ENCODE peak calls at places on chromosomes 4 and X, in eight cellular contexts. C is mesendoderm; X is HCT116; N is coronary artery; G is thyroid gland; B is CD8-positive, alpha-beta T cell; T is skeletal muscle cell; I is AG09309. R is an unnamed sample.

GRCh38 chrX:154398668-154399526 is 720 bp downstream of the RPL10 start:
- DNase-seq in T (no peak), C (peak), N (peak), X (no peak), B (peak), I (peak), G (peak), R (peak)

GRCh38 chrX:68917799-68918198 is 89.0 kb downstream of the EFNB1 start:
- DNase-seq in N (no peak), T (no peak), I (no peak), X (no peak), G (no peak), B (no peak), C (peak), R (no peak)

GRCh38 chrX:105894721-105895120 is 72.4 kb downstream of the NRK start:
- DNase-seq in I (no peak), C (no peak), G (no peak), B (no peak), X (no peak), T (no peak), N (no peak), R (no peak)

GRCh38 chr4:87150498-87151261 is 69.7 kb downstream of the KLHL8 start:
- DNase-seq in I (peak), G (peak), T (peak), B (peak), N (no peak), C (peak), X (peak), R (no peak)

GRCh38 chr4:76535603-76536380 is 100.8 kb downstream of the SHROOM3 start:
- DNase-seq in N (no peak), T (no peak), I (no peak), G (no peak), B (no peak), X (no peak), C (no peak), R (no peak)

GRCh38 chr4:118746251-118746919 is 61.2 kb downstream of the METTL14 start:
- DNase-seq in X (no peak), I (no peak), G (no peak), N (no peak), C (no peak), T (no peak), B (no peak), R (no peak)

GRCh38 chr4:119046263-119046662 is 89.4 kb upstream of the MYOZ2 start:
- DNase-seq in T (no peak), C (no peak), N (peak), X (no peak), G (peak), B (no peak), I (no peak), R (peak)

GRCh38 chr4:4427478-4427870 is 40.6 kb downstream of the NSG1 start:
- DNase-seq in X (peak), I (no peak), T (no peak), G (peak), B (no peak), C (no peak), N (no peak), R (no peak)

GRCh38 chr4:177250056-177250696 is 59.5 kb upstream of the NEIL3 start:
- DNase-seq in T (no peak), N (no peak), X (peak), I (no peak), G (peak), C (peak), B (peak), R (peak)

GRCh38 chr4:153488719-153489384 is 22.7 kb downstream of the TMEM131L start:
- DNase-seq in T (no peak), N (no peak), G (no peak), X (no peak), C (no peak), B (no peak), I (no peak), R (no peak)

GRCh38 chr4:35934370-35934981 is 309.8 kb downstream of the ARAP2 start:
- DNase-seq in B (no peak), C (peak), I (no peak), G (no peak), T (no peak), N (no peak), X (peak), R (no peak)

GRCh38 chrX:148416931-148417330 is 83.5 kb upstream of the AFF2 start:
- DNase-seq in X (no peak), I (no peak), T (peak), G (no peak), C (no peak), N (no peak), B (no peak), R (no peak)

GRCh38 chr4:108683479-108683878 is 33.1 kb downstream of the OSTC start:
- DNase-seq in N (no peak), T (peak), X (peak), B (no peak), I (no peak), C (peak), G (no peak), R (no peak)

GRCh38 chrX:10685923-10686595 is 65.7 kb upstream of the MID1 start:
- DNase-seq in C (no peak), B (no peak), X (no peak), G (no peak), T (no peak), I (no peak), N (no peak), R (no peak)

GRCh38 chr4:19051751-19052296 is 1030.3 kb upstream of the LCORL start:
- DNase-seq in T (no peak), B (no peak), G (no peak), I (no peak), N (no peak), X (no peak), C (peak), R (no peak)

GRCh38 chrX:118038614-118039365 is 77.8 kb downstream of the KLHL13 start:
- DNase-seq in X (no peak), G (no peak), T (no peak), B (no peak), N (no peak), I (no peak), C (no peak), R (no peak)

GRCh38 chr4:8213121-8213520 is 14.0 kb downstream of the SH3TC1 start:
- DNase-seq in C (no peak), I (no peak), B (no peak), G (no peak), T (no peak), X (no peak), N (no peak), R (no peak)

GRCh38 chr4:39446842-39447573 is 11.7 kb downstream of the RPL9 start:
- DNase-seq in T (no peak), G (peak), I (no peak), B (peak), X (no peak), N (peak), C (peak), R (peak)

GRCh38 chrX:85243155-85243554 is 424 bp downstream of the SATL1 start:
- DNase-seq in B (no peak), X (no peak), G (no peak), I (no peak), C (peak), T (no peak), N (no peak), R (no peak)

GRCh38 chr4:144658908-144659307 is 13.0 kb downstream of the HHIP start:
- DNase-seq in T (no peak), I (peak), N (no peak), B (no peak), X (no peak), C (no peak), G (no peak), R (no peak)

GRCh38 chrX:71871367-71871766 is 39.3 kb upstream of the NHSL2 start:
- DNase-seq in C (peak), X (no peak), T (no peak), I (peak), N (no peak), B (no peak), G (no peak), R (peak)

GRCh38 chrX:48761674-48762471 is at the start of gene GLOD5:
- DNase-seq in G (peak), X (peak), N (no peak), T (no peak), C (peak), B (no peak), I (no peak), R (no peak)

GRCh38 chrX:138709886-138710285 is 1.6 kb downstream of the FGF13 start:
- DNase-seq in G (no peak), C (peak), N (no peak), T (no peak), B (no peak), I (no peak), X (no peak), R (no peak)

GRCh38 chrX:65874110-65874509 is 165.8 kb downstream of the VSIG4 start:
- DNase-seq in T (no peak), X (no peak), N (no peak), B (no peak), I (no peak), G (no peak), C (peak), R (no peak)

GRCh38 chr4:89257376-89257775 is 50.2 kb downstream of the GPRIN3 start:
- DNase-seq in C (no peak), T (no peak), X (no peak), G (no peak), B (no peak), I (no peak), N (no peak), R (no peak)

GRCh38 chrX:54825716-54826428 is 18.3 kb downstream of the MAGED2 start:
- DNase-seq in T (no peak), C (peak), I (no peak), G (no peak), X (no peak), B (no peak), N (no peak), R (no peak)

GRCh38 chrX:13483773-13484172 is 85.6 kb upstream of the EGFL6 start:
- DNase-seq in X (no peak), C (no peak), B (no peak), T (no peak), I (no peak), G (no peak), N (no peak), R (no peak)

GRCh38 chr4:64250061-64250460 is 159.2 kb downstream of the TECRL start:
- DNase-seq in N (no peak), C (no peak), T (no peak), I (no peak), B (no peak), G (no peak), X (no peak), R (no peak)

GRCh38 chr4:60759518-60760245 is 440.4 kb upstream of the ADGRL3 start:
- DNase-seq in C (peak), X (no peak), T (no peak), G (no peak), I (no peak), B (no peak), N (no peak), R (no peak)

GRCh38 chr4:1207157-1207470 is 34.7 kb upstream of the SPON2 start:
- DNase-seq in B (no peak), X (no peak), T (no peak), I (no peak), N (peak), G (no peak), C (no peak), R (no peak)

GRCh38 chrX:128929281-128930057 is 593.8 kb downstream of the SMARCA1 start:
- DNase-seq in T (no peak), G (peak), B (no peak), X (no peak), C (no peak), N (no peak), I (no peak), R (no peak)

DNA sequence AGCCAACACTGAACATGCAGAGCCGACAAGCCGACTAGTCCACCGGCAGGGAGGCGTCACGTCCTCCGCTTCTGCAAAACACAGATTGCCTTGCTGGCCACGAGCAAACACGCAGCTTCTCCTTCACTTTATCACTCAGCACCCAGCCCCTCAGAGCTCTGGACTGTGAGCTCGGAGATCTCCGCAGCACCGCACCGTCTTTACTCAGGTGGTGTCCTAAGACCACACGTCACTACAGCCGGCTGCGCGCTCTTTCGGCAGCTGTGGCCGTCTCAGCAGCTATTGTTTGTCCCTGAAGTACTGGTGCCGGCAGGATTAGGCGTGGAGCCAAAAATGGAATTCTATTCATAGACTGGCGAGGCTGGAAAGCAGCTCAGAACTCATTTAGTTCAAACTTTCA is 72.0 kb downstream of the FAT1 start:
- DNase-seq in N (no peak), B (no peak), G (no peak), C (no peak), T (no peak), X (no peak), I (no peak), R (peak)
- H3K4me3 ChIP-seq in N (peak), B (no peak), G (no peak), C (no peak), T (peak), X (no peak), I (no peak), R (peak)

GRCh38 chr4:53713767-53714166 is 122.5 kb upstream of the LNX1 start:
- DNase-seq in N (no peak), I (no peak), C (no peak), T (no peak), B (no peak), G (no peak), X (no peak), R (no peak)

GRCh38 chr4:53714377-53715140 is 123.3 kb upstream of the LNX1 start:
- DNase-seq in X (no peak), N (no peak), I (peak), B (no peak), T (peak), G (no peak), C (no peak), R (no peak)

GRCh38 chr4:53717064-53717549 is 125.8 kb upstream of the LNX1 start:
- DNase-seq in C (no peak), N (no peak), I (no peak), T (peak), X (no peak), G (peak), B (no peak), R (no peak)

GRCh38 chr4:53716011-53716410 is 124.7 kb upstream of the LNX1 start:
- DNase-seq in I (no peak), X (no peak), G (no peak), B (no peak), N (no peak), C (no peak), T (no peak), R (no peak)

GRCh38 chr4:53716471-53717063 is 125.3 kb upstream of the LNX1 start:
- DNase-seq in G (peak), C (no peak), X (no peak), I (no peak), N (no peak), B (no peak), T (no peak), R (no peak)
- H3K4me3 ChIP-seq in G (no peak), C (no peak), X (no peak), I (no peak), N (no peak), B (no peak), T (no peak), R (no peak)

DNA sequence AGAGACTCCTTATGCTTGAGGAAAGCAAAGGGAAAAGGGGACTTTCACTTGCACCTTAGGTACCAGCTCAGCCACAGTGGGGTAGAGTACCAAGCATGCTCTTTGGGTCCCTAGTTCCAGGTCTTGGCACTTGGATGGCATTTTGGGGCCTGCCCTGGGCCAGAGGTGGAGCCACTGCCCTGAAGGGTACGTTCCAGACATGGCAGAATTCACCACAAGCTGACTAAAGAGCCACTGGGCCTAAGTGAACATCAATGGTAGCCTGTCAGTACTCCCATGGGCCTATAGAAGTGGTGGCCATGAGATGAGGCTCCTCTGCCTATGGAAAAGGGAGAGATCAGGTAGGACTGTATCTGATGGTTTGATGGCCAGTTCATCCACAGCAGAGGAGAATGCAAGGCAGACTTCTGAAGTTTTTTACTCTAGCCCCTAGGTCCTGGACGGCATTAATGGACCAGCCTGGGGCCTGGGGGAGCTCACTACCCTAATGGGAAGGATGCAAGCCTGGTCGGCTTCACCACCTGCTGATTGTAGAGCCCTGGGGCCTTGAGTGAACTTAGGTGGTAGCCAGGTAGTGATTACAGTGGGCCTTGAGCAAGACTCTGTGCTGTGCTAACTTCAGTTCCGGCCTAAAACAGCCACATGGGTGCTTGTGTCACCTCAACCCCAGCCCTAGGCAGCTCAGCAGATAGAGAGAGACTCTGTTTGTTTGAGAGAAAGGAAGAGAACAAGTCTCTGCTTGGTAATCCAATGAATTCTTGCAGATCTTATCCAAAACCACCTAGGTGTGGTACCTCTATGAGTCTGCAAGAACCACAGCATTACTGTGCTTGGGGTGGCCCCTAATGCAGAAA is 19.8 kb upstream of the HSFX4 start:
- DNase-seq in B (no peak), N (no peak), C (no peak), G (no peak), T (no peak), I (no peak), X (no peak), R (no peak)
- H3K4me3 ChIP-seq in B (no peak), N (no peak), C (no peak), G (no peak), T (no peak), I (no peak), X (no peak), R (no peak)

DNA sequence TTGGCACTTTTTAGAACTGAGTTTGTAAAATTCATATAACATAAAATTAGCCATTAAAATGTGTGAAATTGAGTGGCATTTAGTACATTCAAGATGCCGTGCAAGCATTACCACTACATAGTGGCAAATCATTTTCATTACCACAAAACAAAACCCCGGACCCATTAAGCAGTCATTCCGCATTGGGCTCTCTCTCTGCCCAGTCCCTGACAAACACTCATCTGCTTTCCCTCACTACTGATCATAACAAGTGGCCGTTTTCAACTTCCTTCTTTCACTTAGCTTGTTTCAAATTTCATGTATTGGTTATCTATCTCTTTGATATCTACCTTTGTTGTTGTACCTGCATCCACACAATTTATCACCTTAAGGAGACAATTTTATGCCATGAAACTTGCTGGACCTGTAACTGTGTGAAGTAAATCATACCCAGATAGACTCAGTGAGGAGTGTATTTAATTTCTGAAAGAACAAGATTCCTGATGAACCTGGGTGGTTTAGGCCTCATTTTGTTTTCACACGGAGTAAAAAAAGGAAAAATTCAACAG is 202.1 kb downstream of the OR13H1 start:
- DNase-seq in I (no peak), N (no peak), X (no peak), T (no peak), C (no peak), G (no peak), B (no peak), R (no peak)
- H3K4me3 ChIP-seq in I (no peak), N (peak), X (no peak), T (no peak), C (no peak), G (no peak), B (no peak), R (no peak)

GRCh38 chrX:111857534-111857933 is 18.4 kb upstream of the TRPC5OS start:
- DNase-seq in X (no peak), G (no peak), N (no peak), T (no peak), B (no peak), I (no peak), C (no peak), R (no peak)
- H3K4me3 ChIP-seq in X (no peak), G (no peak), N (no peak), T (no peak), B (no peak), I (no peak), C (no peak), R (no peak)

GRCh38 chrX:63740382-63740781 is 44.6 kb downstream of the ARHGEF9 start:
- DNase-seq in N (no peak), C (no peak), B (no peak), T (no peak), I (no peak), X (no peak), G (no peak), R (no peak)
- H3K4me3 ChIP-seq in N (no peak), C (no peak), B (no peak), T (no peak), I (no peak), X (no peak), G (no peak), R (no peak)

GRCh38 chr4:158721680-158722079 is 1.5 kb downstream of the PPID start:
- DNase-seq in B (no peak), X (no peak), T (no peak), C (no peak), N (no peak), G (no peak), I (no peak), R (no peak)
- H3K4me3 ChIP-seq in B (no peak), X (peak), T (no peak), C (no peak), N (peak), G (no peak), I (no peak), R (no peak)

DNA sequence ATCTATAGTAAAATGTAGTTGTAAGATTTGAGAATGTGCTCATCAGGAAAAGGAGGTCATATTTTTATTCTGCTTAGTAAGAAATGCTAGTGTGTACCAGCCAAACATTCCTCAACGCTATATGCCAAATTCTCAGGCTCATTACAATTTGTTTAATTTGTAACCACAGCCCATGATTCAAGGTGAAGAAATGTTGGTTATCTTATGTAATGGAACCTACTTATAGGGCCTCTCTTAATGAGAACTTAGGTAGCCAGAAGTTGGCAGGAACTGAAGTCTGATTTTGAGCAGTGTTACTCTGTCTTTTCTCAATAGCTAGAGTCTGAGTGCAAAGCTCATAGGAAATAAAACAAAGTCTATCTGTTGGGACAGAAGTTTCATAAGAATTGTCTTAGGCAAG is 595.0 kb downstream of the GLUD2 start:
- DNase-seq in B (no peak), N (no peak), C (no peak), I (peak), X (no peak), T (peak), G (no peak), R (no peak)
- H3K4me3 ChIP-seq in B (no peak), N (no peak), C (no peak), I (no peak), X (no peak), T (no peak), G (no peak), R (no peak)